ENCODE peak calls at places on chromosome 1, in four cellular contexts. F, V, D and H are unnamed samples.

GRCh38 chr1:191134796-191135195 is 657.1 kb upstream of the BRINP3 start:
- DNase-seq in F (no peak), V (peak; percentile 82), D (no peak), H (no peak)

GRCh38 chr1:25482211-25482610 is 51.5 kb downstream of the MACO1 start:
- DNase-seq in F (no peak), V (no peak), D (no peak), H (no peak)

GRCh38 chr1:9456833-9457232 is 82.4 kb upstream of the SLC25A33 start:
- DNase-seq in F (no peak), V (no peak), D (no peak), H (no peak)

GRCh38 chr1:3543076-3544049 is 67.9 kb downstream of the MEGF6 start:
- DNase-seq in F (no peak), V (peak; percentile 77), D (no peak), H (no peak)

GRCh38 chr1:82567308-82567707 is 766.6 kb downstream of the ADGRL2 start:
- DNase-seq in F (no peak), V (no peak), D (no peak), H (no peak)

GRCh38 chr1:50023292-50024159 is at the start of gene AGBL4:
- DNase-seq in F (peak; percentile 55), V (peak; percentile 9), D (peak; percentile 89), H (no peak)

GRCh38 chr1:212664409-212665199 is 35.0 kb downstream of the BATF3 start:
- DNase-seq in F (no peak), V (no peak), D (no peak), H (no peak)

GRCh38 chr1:24955161-24955560 is 25.1 kb upstream of the RUNX3 start:
- DNase-seq in F (no peak), V (no peak), D (no peak), H (no peak)

DNA sequence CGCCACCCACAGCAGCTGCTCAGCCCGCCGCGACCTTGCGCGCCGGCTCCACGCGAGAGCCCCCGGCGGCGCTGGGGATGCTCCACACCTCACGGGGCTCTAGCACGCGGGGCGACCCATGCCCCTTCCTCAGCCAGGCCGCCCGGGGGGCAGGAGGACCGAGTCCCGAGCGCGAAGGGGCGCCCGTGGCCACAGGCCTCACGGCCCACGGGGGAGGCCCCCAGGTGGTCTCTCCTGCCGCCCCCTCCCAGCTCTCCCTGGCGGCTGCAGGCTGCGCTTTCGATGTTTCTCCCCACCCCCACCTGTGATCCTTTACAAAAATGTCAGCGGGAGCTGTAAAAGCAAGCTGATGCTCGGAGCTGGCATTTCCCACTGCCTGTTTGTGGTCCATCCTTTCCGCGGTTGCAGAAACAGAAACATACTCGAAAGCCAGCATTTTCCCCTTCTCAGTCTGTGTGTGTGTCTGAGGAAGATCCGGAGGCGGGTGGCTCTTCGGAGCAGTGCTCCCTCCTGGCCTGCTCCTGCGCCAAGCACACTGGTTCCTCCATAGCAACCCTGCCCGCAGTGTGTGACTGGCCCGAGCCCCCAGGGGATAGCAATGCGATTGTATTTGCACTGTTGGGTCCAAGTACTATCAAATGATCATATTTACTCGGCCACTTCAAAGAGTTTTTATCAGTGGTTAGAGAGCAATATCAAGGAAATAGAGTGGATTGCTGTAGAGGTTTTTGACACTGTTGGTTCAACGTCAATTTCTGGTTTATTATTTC is 2.1 kb downstream of the KIF26B start:
- DNase-seq in F (no peak), V (peak; percentile 37), D (no peak), H (no peak)
- TF ChIP-seq CTCF in F (no peak), V (no peak), D (no peak), H (no peak)

GRCh38 chr1:78607334-78607927 is 12.8 kb upstream of the IFI44L start:
- DNase-seq in F (no peak), V (peak; percentile 23), D (no peak), H (no peak)
- TF ChIP-seq CTCF in F (peak; percentile 60), V (peak; percentile 35), D (peak; percentile 33), H (no peak)

GRCh38 chr1:44105810-44106209 is 12.8 kb upstream of the KLF17 start:
- DNase-seq in F (no peak), V (no peak), D (no peak), H (no peak)

GRCh38 chr1:44100183-44100582 is 18.4 kb upstream of the KLF17 start:
- DNase-seq in F (no peak), V (no peak), D (no peak), H (no peak)

GRCh38 chr1:44101356-44101755 is 17.3 kb upstream of the KLF17 start:
- DNase-seq in F (no peak), V (no peak), D (no peak), H (no peak)

GRCh38 chr1:44108241-44108640 is 10.4 kb upstream of the KLF17 start:
- DNase-seq in F (no peak), V (peak; percentile 4), D (no peak), H (no peak)

GRCh38 chr1:44103270-44104131 is 15.1 kb upstream of the KLF17 start:
- DNase-seq in F (no peak), V (no peak), D (no peak), H (no peak)
- TF ChIP-seq CTCF in F (no peak), V (no peak), D (no peak), H (no peak)

GRCh38 chr1:182198006-182198605 is 136.6 kb upstream of the ZNF648 start:
- DNase-seq in F (no peak), V (no peak), D (no peak), H (no peak)
- TF ChIP-seq CTCF in F (peak; percentile 39), V (peak; percentile 19), D (no peak), H (no peak)

DNA sequence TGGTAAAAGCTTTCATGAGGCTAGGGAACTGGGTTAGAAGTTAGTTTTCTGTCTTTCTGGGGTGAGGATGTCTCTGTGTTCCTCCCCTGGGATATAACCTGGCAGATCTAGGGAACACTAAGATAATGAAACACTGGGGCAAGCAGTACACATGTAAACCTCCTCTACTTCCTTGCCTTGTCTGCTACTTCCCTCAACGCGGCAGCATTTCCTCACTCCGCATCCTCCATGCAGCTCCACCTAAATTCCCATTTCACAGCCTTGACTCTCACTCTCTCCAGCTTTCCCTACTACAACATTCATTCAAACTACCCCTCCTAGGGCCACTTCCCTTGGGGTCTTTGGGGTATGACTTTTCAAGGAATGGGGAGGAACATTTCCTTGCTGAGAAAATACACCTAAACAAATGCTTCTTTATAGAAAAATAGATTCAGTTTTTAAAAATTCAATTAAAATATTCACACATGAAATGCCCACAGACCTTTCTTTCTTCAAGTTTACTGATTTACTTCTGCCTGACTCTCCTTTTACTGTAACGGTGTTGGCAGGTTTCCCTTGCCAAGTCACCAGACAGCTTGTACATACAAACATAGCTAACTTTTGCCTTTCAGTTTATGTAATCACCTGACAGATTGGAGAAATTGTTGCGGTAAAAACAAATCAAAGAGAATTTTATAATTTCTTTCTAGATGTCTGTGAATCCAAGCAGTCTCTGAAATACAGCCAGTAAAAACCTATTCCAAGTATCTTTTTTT is 90.1 kb downstream of the TNFSF18 start:
- DNase-seq in F (no peak), V (peak; percentile 57), D (no peak), H (no peak)
- TF ChIP-seq CTCF in F (peak; percentile 9), V (no peak), D (no peak), H (no peak)

DNA sequence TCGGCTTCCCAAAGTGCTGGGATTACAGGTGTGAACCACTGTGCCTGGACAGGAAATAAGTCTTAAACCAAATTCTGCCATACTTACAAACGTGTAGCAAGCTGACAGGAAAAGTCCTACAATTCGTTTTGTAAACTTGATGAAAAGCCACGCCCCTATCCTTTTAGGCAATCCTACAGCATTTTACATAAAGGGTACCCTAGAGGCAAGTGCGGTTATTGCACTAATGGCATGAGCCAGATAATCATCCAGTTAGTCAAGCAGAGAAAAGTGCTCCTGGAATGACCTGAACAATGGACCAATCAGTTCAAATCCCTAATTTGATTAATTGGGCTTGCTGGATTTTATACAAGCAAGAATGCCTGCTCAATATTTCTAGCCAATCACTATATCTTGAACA is 338.2 kb downstream of the KIF26B start:
- DNase-seq in F (no peak), V (no peak), D (no peak), H (no peak)
- TF ChIP-seq CTCF in F (no peak), V (no peak), D (no peak), H (no peak)

GRCh38 chr1:172292840-172293239 is 127.6 kb upstream of the C1orf105 start:
- DNase-seq in F (no peak), V (no peak), D (no peak), H (no peak)
- TF ChIP-seq CTCF in F (no peak), V (no peak), D (no peak), H (no peak)

GRCh38 chr1:116825735-116826438 is 71.7 kb downstream of the CD2 start:
- DNase-seq in F (no peak), V (no peak), D (no peak), H (no peak)

GRCh38 chr1:116826818-116827606 is 72.8 kb downstream of the CD2 start:
- DNase-seq in F (no peak), V (no peak), D (no peak), H (no peak)

GRCh38 chr1:116824631-116825399 is 70.6 kb downstream of the CD2 start:
- DNase-seq in F (no peak), V (no peak), D (no peak), H (no peak)

GRCh38 chr1:116827607-116828125 is 73.4 kb downstream of the CD2 start:
- DNase-seq in F (no peak), V (no peak), D (no peak), H (no peak)

DNA sequence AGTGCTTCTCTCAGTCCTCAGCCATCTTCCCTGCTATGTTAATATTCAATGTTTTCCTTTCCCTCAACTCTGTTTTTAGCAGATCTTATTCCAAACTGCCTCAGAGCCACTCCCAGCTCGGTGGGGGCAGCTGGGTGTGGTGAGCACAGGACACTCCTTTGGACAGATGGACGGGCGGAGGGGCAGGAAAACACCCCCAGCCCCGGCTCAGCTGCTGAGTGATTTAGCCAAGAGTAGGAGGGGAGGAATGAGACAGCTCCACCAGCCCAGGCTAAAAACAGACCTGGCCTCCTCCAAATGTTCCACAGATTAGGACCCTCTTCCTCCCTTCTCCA is 71.1 kb downstream of the CD2 start:
- DNase-seq in F (peak; percentile 43), V (no peak), D (no peak), H (no peak)
- TF ChIP-seq CTCF in F (no peak), V (no peak), D (no peak), H (no peak)

GRCh38 chr1:116218922-116219321 is 107.7 kb downstream of the MAB21L3 start:
- DNase-seq in F (peak; percentile 48), V (no peak), D (no peak), H (no peak)
- TF ChIP-seq CTCF in F (no peak), V (no peak), D (no peak), H (no peak)

GRCh38 chr1:174932587-174932986 is 67.2 kb upstream of the CACYBP start:
- DNase-seq in F (no peak), V (no peak), D (no peak), H (no peak)
- TF ChIP-seq CTCF in F (no peak), V (peak; percentile 13), D (no peak), H (no peak)